ENCODE peak calls at places on chromosome 3, in eight cellular contexts. T is pancreas; I is ovary; V is upper lobe of right lung; P is A549; M is lung; E is CD8-positive, alpha-beta memory T cell; B is SJSA1. C is an unnamed sample. For H3K4me1, the result is how much of the 10 kb centered on the place peaks cover.

GRCh38 chr3:2921903-2922302 is 188.3 kb downstream of the IL5RA start:
- DNase-seq in P (peak), E (no peak), V (no peak), B (no peak), I (no peak), T (no peak), M (no peak), C (no peak)

GRCh38 chr3:61065451-61066011 is 185.7 kb downstream of the FHIT start:
- DNase-seq in M (no peak), T (no peak), V (no peak), B (no peak), I (no peak), E (no peak), P (no peak), C (no peak)

GRCh38 chr3:51371943-51372557 is 13.0 kb upstream of the MANF start:
- DNase-seq in T (peak), P (no peak), M (peak), V (no peak), I (no peak), B (peak), E (peak), C (peak)

GRCh38 chr3:121660356-121661171 is at the start of gene HCLS1:
- DNase-seq in V (peak), T (peak), E (peak), B (no peak), M (peak), P (no peak), I (no peak), C (peak)

GRCh38 chr3:152222327-152222726 is 46.4 kb upstream of the MBNL1 start:
- DNase-seq in P (no peak), V (no peak), I (no peak), E (no peak), B (no peak), M (no peak), T (no peak), C (no peak)

GRCh38 chr3:117616213-117616612 is 906.6 kb downstream of the TUSC7 start:
- DNase-seq in B (no peak), T (no peak), I (no peak), E (no peak), P (no peak), V (no peak), M (no peak), C (no peak)

GRCh38 chr3:35383719-35384555 is 255.4 kb upstream of the ARPP21 start:
- DNase-seq in V (no peak), T (no peak), I (no peak), E (no peak), P (peak), B (no peak), M (no peak), C (no peak)

GRCh38 chr3:27596334-27596841 is 112.2 kb upstream of the SLC4A7 start:
- DNase-seq in V (no peak), T (no peak), M (no peak), E (no peak), B (peak), I (no peak), P (no peak), C (peak)

GRCh38 chr3:127777861-127778711 is 44.2 kb downstream of the MGLL start:
- DNase-seq in M (no peak), B (no peak), T (peak), I (no peak), V (no peak), E (no peak), P (no peak), C (no peak)

GRCh38 chr3:127484601-127485388 is 105.7 kb downstream of the TPRA1 start:
- DNase-seq in E (no peak), V (peak), T (no peak), M (no peak), B (peak), I (no peak), P (no peak), C (peak)

GRCh38 chr3:191963182-191963581 is 502.2 kb downstream of the PYDC2 start:
- DNase-seq in M (no peak), B (no peak), P (no peak), I (no peak), V (no peak), T (no peak), E (no peak), C (no peak)

GRCh38 chr3:38826001-38826400 is 10.0 kb upstream of the SCN10A start:
- DNase-seq in T (no peak), M (no peak), E (no peak), V (no peak), B (no peak), P (no peak), I (no peak), C (no peak)

GRCh38 chr3:11132861-11133260 is 21.4 kb upstream of the HRH1 start:
- DNase-seq in E (no peak), B (no peak), T (no peak), M (peak), V (no peak), I (no peak), P (no peak), C (no peak)

GRCh38 chr3:139718415-139718814 is 40.6 kb upstream of the NMNAT3 start:
- DNase-seq in I (peak), M (no peak), T (peak), E (no peak), B (peak), V (no peak), P (peak), C (peak)

GRCh38 chr3:52454235-52454937 is 545 bp upstream of the TNNC1 start:
- DNase-seq in T (no peak), P (no peak), E (no peak), B (no peak), I (peak), M (no peak), V (peak), C (no peak)

GRCh38 chr3:119628390-119628789 is 30.7 kb downstream of the PLA1A start:
- DNase-seq in P (no peak), E (no peak), I (no peak), B (no peak), V (no peak), M (no peak), T (no peak), C (no peak)

GRCh38 chr3:162525052-162525451 is 1028.4 kb downstream of the OTOL1 start:
- DNase-seq in V (no peak), T (no peak), I (no peak), B (no peak), E (no peak), M (no peak), P (no peak), C (peak)

GRCh38 chr3:111848778-111849177 is 10.3 kb upstream of the PHLDB2 start:
- DNase-seq in I (no peak), E (no peak), B (no peak), P (no peak), T (no peak), V (no peak), M (no peak), C (no peak)
- H3K4me1 ChIP-seq in I (under half), E (under half), B (half or more), P (half or more), T (under half), V (under half), M (under half), C (under half)

GRCh38 chr3:171462224-171462623 is 2.0 kb upstream of the TNIK start:
- DNase-seq in T (no peak), P (no peak), I (no peak), M (no peak), B (no peak), V (no peak), E (peak), C (no peak)
- H3K4me3 ChIP-seq in T (no peak), P (no peak), I (no peak), M (no peak), B (no peak), V (no peak), E (no peak), C (no peak)

GRCh38 chr3:33426630-33427341 is 13.4 kb downstream of the UBP1 start:
- DNase-seq in P (no peak), T (no peak), B (no peak), M (no peak), I (no peak), E (no peak), V (no peak), C (peak)
- H3K4me1 ChIP-seq in P (half or more), T (under half), B (under half), M (under half), I (under half), E (under half), V (under half), C (under half)

GRCh38 chr3:65485826-65486592 is 552.7 kb downstream of the MAGI1 start:
- DNase-seq in B (no peak), E (no peak), M (no peak), I (no peak), P (no peak), V (no peak), T (no peak), C (no peak)

GRCh38 chr3:65484964-65485363 is 553.8 kb downstream of the MAGI1 start:
- DNase-seq in M (no peak), B (no peak), V (no peak), P (no peak), T (no peak), I (no peak), E (no peak), C (no peak)

GRCh38 chr3:65481085-65481484 is 557.6 kb downstream of the MAGI1 start:
- DNase-seq in B (no peak), T (no peak), M (no peak), I (no peak), E (no peak), V (no peak), P (no peak), C (no peak)

GRCh38 chr3:65479967-65480366 is 558.8 kb downstream of the MAGI1 start:
- DNase-seq in T (no peak), V (no peak), P (no peak), E (no peak), I (no peak), B (no peak), M (no peak), C (no peak)

DNA sequence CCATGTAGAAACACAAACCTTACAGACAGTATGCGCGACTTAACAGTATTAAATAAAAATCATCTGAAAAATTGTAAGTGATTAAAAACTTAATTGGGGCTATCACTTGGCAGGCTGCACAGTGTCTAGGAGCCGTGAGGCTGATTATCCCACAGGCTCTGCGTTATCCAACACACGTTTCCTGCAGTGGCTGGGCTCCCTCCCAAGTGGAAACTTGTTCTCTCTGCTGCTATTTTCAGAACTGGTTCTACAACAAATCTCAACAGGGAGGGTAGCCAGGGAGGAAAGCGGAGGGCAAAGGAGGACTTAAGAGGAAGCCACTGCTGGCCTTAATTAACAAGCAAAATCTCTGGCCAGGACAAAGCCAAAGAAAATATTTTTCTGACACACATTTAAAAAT is 555.2 kb downstream of the MAGI1 start:
- DNase-seq in T (peak), I (peak), E (no peak), P (no peak), V (peak), B (no peak), M (peak), C (peak)
- H3K4me3 ChIP-seq in T (no peak), I (no peak), E (no peak), P (no peak), V (no peak), B (no peak), M (no peak), C (no peak)

DNA sequence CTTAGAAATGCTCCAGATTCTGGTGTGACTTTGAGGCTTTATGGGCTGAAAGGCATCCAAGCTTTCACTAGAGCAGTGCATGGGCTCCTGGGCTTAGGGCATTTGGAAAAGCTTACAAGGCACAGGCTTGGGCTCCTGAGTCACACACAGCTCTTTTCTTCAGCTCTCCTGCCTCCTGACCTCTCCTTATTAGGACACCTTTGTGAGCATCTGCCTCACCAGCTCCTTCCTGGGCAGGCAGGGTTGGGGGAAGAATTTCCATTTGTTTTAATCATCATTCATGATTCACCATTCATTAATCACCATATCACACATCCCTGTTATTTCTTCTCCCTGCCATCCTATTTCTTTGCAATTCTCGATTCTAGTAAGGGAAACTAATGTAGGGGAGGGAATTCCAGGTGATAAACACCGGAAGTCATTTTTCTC is 22.3 kb downstream of the CDCP1 start:
- DNase-seq in T (no peak), M (no peak), B (peak), E (no peak), I (no peak), P (peak), V (no peak), C (no peak)
- H3K4me1 ChIP-seq in T (under half), M (under half), B (under half), E (under half), I (under half), P (half or more), V (under half), C (under half)

GRCh38 chr3:175526191-175526590 is 667.1 kb downstream of the NAALADL2 start:
- DNase-seq in V (no peak), P (no peak), I (no peak), E (no peak), T (no peak), B (no peak), M (no peak), C (no peak)

GRCh38 chr3:175526609-175527280 is 667.6 kb downstream of the NAALADL2 start:
- DNase-seq in I (no peak), E (no peak), M (no peak), T (no peak), P (no peak), V (no peak), B (no peak), C (no peak)
- H3K4me3 ChIP-seq in I (peak), E (no peak), M (peak), T (peak), P (peak), V (peak), B (peak), C (no peak)

GRCh38 chr3:195903950-195904290 is 4.4 kb downstream of the TNK2 start:
- DNase-seq in B (no peak), M (no peak), V (no peak), P (no peak), I (no peak), E (no peak), T (peak), C (no peak)
- H3K4me1 ChIP-seq in B (under half), M (under half), V (half or more), P (under half), I (under half), E (half or more), T (under half), C (under half)

DNA sequence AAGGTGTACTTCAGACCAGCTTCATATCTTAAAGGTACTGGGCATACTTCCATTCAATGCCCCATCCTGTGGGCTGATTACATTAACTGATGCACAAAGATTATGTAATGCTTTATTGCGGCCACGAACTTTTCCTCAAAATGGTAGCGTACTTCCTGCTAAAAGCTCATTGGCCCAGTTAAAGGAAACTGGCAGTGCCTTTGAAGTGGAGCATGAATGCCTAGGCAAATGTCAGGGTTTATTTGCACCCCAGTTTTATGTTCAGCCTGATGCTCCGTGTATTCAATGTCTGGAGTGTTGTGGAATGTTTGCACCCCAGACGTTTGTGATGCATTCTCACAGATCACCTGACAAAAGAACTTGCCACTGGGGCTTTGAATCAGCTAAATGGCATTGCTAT is 3.4 kb downstream of the SKIL start:
- DNase-seq in P (no peak), M (no peak), T (no peak), E (no peak), I (no peak), V (no peak), B (no peak), C (no peak)
- H3K4me3 ChIP-seq in P (peak), M (no peak), T (no peak), E (no peak), I (no peak), V (peak), B (no peak), C (no peak)

GRCh38 chr3:16385151-16385550 is 120.1 kb downstream of the OXNAD1 start:
- DNase-seq in P (no peak), B (no peak), T (no peak), I (no peak), M (no peak), E (no peak), V (no peak), C (no peak)
- H3K4me1 ChIP-seq in P (under half), B (under half), T (under half), I (under half), M (under half), E (under half), V (under half), C (under half)

GRCh38 chr3:111856501-111856900 is 2.6 kb upstream of the PHLDB2 start:
- DNase-seq in E (no peak), B (no peak), V (no peak), M (no peak), T (no peak), I (no peak), P (no peak), C (no peak)

GRCh38 chr3:111859974-111860859 is 1.2 kb downstream of the PHLDB2 start:
- DNase-seq in M (peak), V (peak), B (peak), E (peak), I (peak), P (peak), T (peak), C (peak)

GRCh38 chr3:111857474-111857873 is 1.6 kb upstream of the PHLDB2 start:
- DNase-seq in P (no peak), I (no peak), V (no peak), B (no peak), M (no peak), E (no peak), T (no peak), C (no peak)

GRCh38 chr3:111859061-111859973 is at the start of gene PHLDB2:
- DNase-seq in E (peak), B (peak), I (peak), V (peak), T (peak), M (peak), P (peak), C (peak)

DNA sequence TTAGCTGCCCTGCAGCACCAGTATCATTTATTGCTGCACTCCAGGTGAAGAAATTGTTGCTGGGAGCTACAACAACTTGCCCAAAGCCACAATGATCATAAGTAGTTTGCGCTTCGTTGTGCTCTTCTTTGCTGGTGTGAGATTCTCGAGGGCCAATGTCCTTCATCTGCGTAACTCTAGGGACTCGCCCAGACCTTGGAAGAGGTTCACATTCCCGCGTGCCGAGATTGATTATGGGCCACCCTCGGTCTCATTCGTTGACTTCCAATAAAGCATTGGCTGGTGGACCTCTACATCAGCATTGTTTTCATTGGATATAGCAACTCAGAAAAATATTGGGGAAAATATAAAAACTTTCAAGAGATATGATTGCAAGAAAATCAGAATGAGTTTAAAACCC is 424 bp upstream of the PHLDB2 start:
- DNase-seq in T (no peak), M (no peak), P (no peak), E (no peak), B (no peak), V (no peak), I (no peak), C (no peak)
- H3K4me3 ChIP-seq in T (peak), M (no peak), P (peak), E (peak), B (peak), V (peak), I (peak), C (peak)